ENCODE peak calls at places on chromosomes 4 and X, in seven cellular contexts. One of them, this sample, is unnamed.

GRCh38 chr4:6250235-6250983 is 19.2 kb upstream of the WFS1 start:
- DNase-seq in HCT116: peak
- DNase-seq in endothelial cell of umbilical vein: peak
- DNase-seq in H1: no peak
- DNase-seq in SK-N-SH: peak
- DNase-seq in GM12878: peak
- DNase-seq in K562: peak
- DNase-seq in this sample: peak

GRCh38 chrX:53831662-53832635 is 145.4 kb upstream of the HUWE1 start:
- DNase-seq in HCT116: peak
- DNase-seq in endothelial cell of umbilical vein: peak
- DNase-seq in H1: no peak
- DNase-seq in SK-N-SH: peak
- DNase-seq in GM12878: peak
- DNase-seq in K562: peak
- DNase-seq in this sample: no peak

GRCh38 chr4:104475652-104476051 is 19.0 kb downstream of the CXXC4 start:
- DNase-seq in HCT116: no peak
- DNase-seq in endothelial cell of umbilical vein: no peak
- DNase-seq in H1: no peak
- DNase-seq in SK-N-SH: no peak
- DNase-seq in GM12878: no peak
- DNase-seq in K562: no peak
- DNase-seq in this sample: no peak

GRCh38 chr4:6772223-6772928 is 10.2 kb upstream of the KIAA0232 start:
- DNase-seq in HCT116: no peak
- DNase-seq in endothelial cell of umbilical vein: no peak
- DNase-seq in H1: no peak
- DNase-seq in SK-N-SH: no peak
- DNase-seq in GM12878: no peak
- DNase-seq in K562: no peak
- DNase-seq in this sample: no peak

GRCh38 chrX:49877397-49878101 is 1.7 kb upstream of the USP27X start:
- DNase-seq in HCT116: no peak
- DNase-seq in endothelial cell of umbilical vein: no peak
- DNase-seq in H1: no peak
- DNase-seq in SK-N-SH: no peak
- DNase-seq in GM12878: no peak
- DNase-seq in K562: no peak
- DNase-seq in this sample: no peak

GRCh38 chr4:153341575-153342090 is 2.9 kb upstream of the MND1 start:
- DNase-seq in HCT116: peak
- DNase-seq in endothelial cell of umbilical vein: peak
- DNase-seq in H1: no peak
- DNase-seq in SK-N-SH: no peak
- DNase-seq in GM12878: no peak
- DNase-seq in K562: no peak
- DNase-seq in this sample: no peak

GRCh38 chr4:55554453-55555030 is 7.8 kb upstream of the CLOCK start:
- DNase-seq in HCT116: peak
- DNase-seq in endothelial cell of umbilical vein: peak
- DNase-seq in H1: no peak
- DNase-seq in SK-N-SH: peak
- DNase-seq in GM12878: no peak
- DNase-seq in K562: no peak
- DNase-seq in this sample: no peak

GRCh38 chr4:61149278-61149677 is 50.8 kb upstream of the ADGRL3 start:
- DNase-seq in HCT116: no peak
- DNase-seq in endothelial cell of umbilical vein: no peak
- DNase-seq in H1: no peak
- DNase-seq in SK-N-SH: no peak
- DNase-seq in GM12878: no peak
- DNase-seq in K562: no peak
- DNase-seq in this sample: no peak

GRCh38 chr4:173318648-173319211 is 15.4 kb downstream of the HMGB2 start:
- DNase-seq in HCT116: peak
- DNase-seq in endothelial cell of umbilical vein: peak
- DNase-seq in H1: no peak
- DNase-seq in SK-N-SH: peak
- DNase-seq in GM12878: no peak
- DNase-seq in K562: no peak
- DNase-seq in this sample: no peak

GRCh38 chr4:109850601-109851000 is 2.7 kb downstream of the LRIT3 start:
- DNase-seq in HCT116: no peak
- DNase-seq in endothelial cell of umbilical vein: no peak
- DNase-seq in H1: no peak
- DNase-seq in SK-N-SH: no peak
- DNase-seq in GM12878: no peak
- DNase-seq in K562: no peak
- DNase-seq in this sample: no peak

GRCh38 chrX:74085642-74086236 is 218.2 kb upstream of the ZCCHC13 start:
- DNase-seq in HCT116: no peak
- DNase-seq in endothelial cell of umbilical vein: no peak
- DNase-seq in H1: no peak
- DNase-seq in SK-N-SH: no peak
- DNase-seq in GM12878: no peak
- DNase-seq in K562: no peak
- DNase-seq in this sample: no peak

GRCh38 chr4:6271701-6272465 is 2.2 kb downstream of the WFS1 start:
- DNase-seq in HCT116: no peak
- DNase-seq in endothelial cell of umbilical vein: no peak
- DNase-seq in H1: no peak
- DNase-seq in SK-N-SH: no peak
- DNase-seq in GM12878: no peak
- DNase-seq in K562: no peak
- DNase-seq in this sample: no peak

DNA sequence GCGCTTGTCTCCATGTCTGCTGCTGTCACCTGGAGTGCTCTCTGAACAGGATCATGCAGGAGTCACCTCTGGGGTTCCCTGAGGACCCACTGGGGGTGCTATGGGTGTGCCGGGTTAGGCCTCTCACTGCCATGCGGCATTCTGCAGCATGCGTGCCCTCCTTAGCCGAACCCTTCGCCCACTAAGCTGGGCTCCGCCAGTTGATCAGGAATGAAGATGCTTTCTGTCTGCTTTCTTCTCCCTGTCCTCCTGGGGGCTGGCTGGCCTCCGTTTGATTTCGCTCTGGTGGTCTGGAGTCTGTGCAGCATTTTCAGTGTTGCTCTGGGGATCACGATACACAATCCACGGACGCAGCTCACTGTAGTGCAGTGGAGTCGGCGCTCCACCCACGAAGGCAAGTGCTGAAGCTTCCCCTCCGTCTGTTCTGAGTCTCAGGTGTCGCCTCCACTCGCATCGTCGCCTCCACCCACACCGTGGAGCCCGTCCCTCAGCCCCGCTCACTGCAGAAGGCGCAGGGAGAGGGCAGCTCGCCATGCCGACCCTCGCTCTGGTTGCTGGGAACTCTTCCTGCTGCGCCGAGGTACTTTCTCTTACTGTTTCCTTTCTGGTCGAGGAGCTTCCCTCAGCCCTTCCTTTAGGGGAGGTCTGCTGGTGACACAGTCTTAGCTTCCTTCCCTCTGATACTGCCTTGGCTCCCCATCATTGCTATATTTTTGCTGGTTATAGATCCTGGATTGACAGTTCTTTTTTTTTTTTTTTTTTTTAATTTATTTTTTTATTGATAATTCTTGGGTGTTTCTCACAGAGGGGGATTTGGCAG is 29.2 kb downstream of the LETM1 start:
- DNase-seq in HCT116: no peak
- DNase-seq in endothelial cell of umbilical vein: no peak
- DNase-seq in H1: no peak
- DNase-seq in SK-N-SH: peak
- DNase-seq in GM12878: no peak
- DNase-seq in K562: no peak
- DNase-seq in this sample: no peak
- H3K9ac ChIP-seq in HCT116: no peak
- H3K9ac ChIP-seq in endothelial cell of umbilical vein: no peak
- H3K9ac ChIP-seq in H1: no peak
- H3K9ac ChIP-seq in SK-N-SH: no peak
- H3K9ac ChIP-seq in GM12878: no peak
- H3K9ac ChIP-seq in K562: no peak
- H3K9ac ChIP-seq in this sample: no peak

GRCh38 chrX:14916017-14916674 is 42.9 kb downstream of the MOSPD2 start:
- DNase-seq in HCT116: no peak
- DNase-seq in endothelial cell of umbilical vein: peak
- DNase-seq in H1: no peak
- DNase-seq in SK-N-SH: no peak
- DNase-seq in GM12878: no peak
- DNase-seq in K562: no peak
- DNase-seq in this sample: no peak
- TF ChIP-seq POLR2AphosphoS5 in HCT116: no peak
- TF ChIP-seq POLR2AphosphoS5 in endothelial cell of umbilical vein: no peak
- TF ChIP-seq POLR2AphosphoS5 in H1: no peak
- TF ChIP-seq POLR2AphosphoS5 in SK-N-SH: no peak
- TF ChIP-seq POLR2AphosphoS5 in GM12878: no peak
- TF ChIP-seq POLR2AphosphoS5 in K562: no peak
- TF ChIP-seq POLR2AphosphoS5 in this sample: no peak

GRCh38 chr4:26490980-26491284 is 648 bp upstream of the CCKAR start:
- DNase-seq in HCT116: no peak
- DNase-seq in endothelial cell of umbilical vein: no peak
- DNase-seq in H1: no peak
- DNase-seq in SK-N-SH: no peak
- DNase-seq in GM12878: no peak
- DNase-seq in K562: no peak
- DNase-seq in this sample: no peak

GRCh38 chr4:26489101-26489669 is 1.1 kb downstream of the CCKAR start:
- DNase-seq in HCT116: no peak
- DNase-seq in endothelial cell of umbilical vein: no peak
- DNase-seq in H1: no peak
- DNase-seq in SK-N-SH: no peak
- DNase-seq in GM12878: no peak
- DNase-seq in K562: no peak
- DNase-seq in this sample: no peak

GRCh38 chr4:26493461-26493860 is 3.2 kb upstream of the CCKAR start:
- DNase-seq in HCT116: no peak
- DNase-seq in endothelial cell of umbilical vein: no peak
- DNase-seq in H1: no peak
- DNase-seq in SK-N-SH: no peak
- DNase-seq in GM12878: no peak
- DNase-seq in K562: no peak
- DNase-seq in this sample: no peak

GRCh38 chr4:26490111-26490979 is at the start of gene CCKAR:
- DNase-seq in HCT116: no peak
- DNase-seq in endothelial cell of umbilical vein: no peak
- DNase-seq in H1: no peak
- DNase-seq in SK-N-SH: peak
- DNase-seq in GM12878: no peak
- DNase-seq in K562: no peak
- DNase-seq in this sample: no peak

GRCh38 chr4:26491449-26492170 is 1.3 kb upstream of the CCKAR start:
- DNase-seq in HCT116: no peak
- DNase-seq in endothelial cell of umbilical vein: no peak
- DNase-seq in H1: no peak
- DNase-seq in SK-N-SH: no peak
- DNase-seq in GM12878: no peak
- DNase-seq in K562: no peak
- DNase-seq in this sample: no peak
- H3K9ac ChIP-seq in HCT116: no peak
- H3K9ac ChIP-seq in endothelial cell of umbilical vein: no peak
- H3K9ac ChIP-seq in H1: no peak
- H3K9ac ChIP-seq in SK-N-SH: no peak
- H3K9ac ChIP-seq in GM12878: no peak
- H3K9ac ChIP-seq in K562: no peak
- H3K9ac ChIP-seq in this sample: no peak

GRCh38 chr4:128831526-128832252 is 22.2 kb downstream of the JADE1 start:
- DNase-seq in HCT116: no peak
- DNase-seq in endothelial cell of umbilical vein: no peak
- DNase-seq in H1: no peak
- DNase-seq in SK-N-SH: peak
- DNase-seq in GM12878: no peak
- DNase-seq in K562: no peak
- DNase-seq in this sample: no peak
- TF ChIP-seq POLR2AphosphoS5 in HCT116: no peak
- TF ChIP-seq POLR2AphosphoS5 in endothelial cell of umbilical vein: no peak
- TF ChIP-seq POLR2AphosphoS5 in H1: peak
- TF ChIP-seq POLR2AphosphoS5 in SK-N-SH: no peak
- TF ChIP-seq POLR2AphosphoS5 in GM12878: no peak
- TF ChIP-seq POLR2AphosphoS5 in K562: no peak
- TF ChIP-seq POLR2AphosphoS5 in this sample: no peak

GRCh38 chr4:163911891-163912290 is 417.4 kb downstream of the TMA16 start:
- DNase-seq in HCT116: no peak
- DNase-seq in endothelial cell of umbilical vein: no peak
- DNase-seq in H1: no peak
- DNase-seq in SK-N-SH: no peak
- DNase-seq in GM12878: no peak
- DNase-seq in K562: no peak
- DNase-seq in this sample: no peak
- H3K9ac ChIP-seq in HCT116: no peak
- H3K9ac ChIP-seq in endothelial cell of umbilical vein: no peak
- H3K9ac ChIP-seq in H1: no peak
- H3K9ac ChIP-seq in SK-N-SH: no peak
- H3K9ac ChIP-seq in GM12878: no peak
- H3K9ac ChIP-seq in K562: no peak
- H3K9ac ChIP-seq in this sample: no peak

GRCh38 chr4:673349-674091 is 556 bp downstream of the ATP5ME start:
- DNase-seq in HCT116: no peak
- DNase-seq in endothelial cell of umbilical vein: peak
- DNase-seq in H1: no peak
- DNase-seq in SK-N-SH: no peak
- DNase-seq in GM12878: no peak
- DNase-seq in K562: no peak
- DNase-seq in this sample: no peak
- TF ChIP-seq POLR2AphosphoS5 in HCT116: no peak
- TF ChIP-seq POLR2AphosphoS5 in endothelial cell of umbilical vein: no peak
- TF ChIP-seq POLR2AphosphoS5 in H1: peak
- TF ChIP-seq POLR2AphosphoS5 in SK-N-SH: no peak
- TF ChIP-seq POLR2AphosphoS5 in GM12878: no peak
- TF ChIP-seq POLR2AphosphoS5 in K562: no peak
- TF ChIP-seq POLR2AphosphoS5 in this sample: no peak

DNA sequence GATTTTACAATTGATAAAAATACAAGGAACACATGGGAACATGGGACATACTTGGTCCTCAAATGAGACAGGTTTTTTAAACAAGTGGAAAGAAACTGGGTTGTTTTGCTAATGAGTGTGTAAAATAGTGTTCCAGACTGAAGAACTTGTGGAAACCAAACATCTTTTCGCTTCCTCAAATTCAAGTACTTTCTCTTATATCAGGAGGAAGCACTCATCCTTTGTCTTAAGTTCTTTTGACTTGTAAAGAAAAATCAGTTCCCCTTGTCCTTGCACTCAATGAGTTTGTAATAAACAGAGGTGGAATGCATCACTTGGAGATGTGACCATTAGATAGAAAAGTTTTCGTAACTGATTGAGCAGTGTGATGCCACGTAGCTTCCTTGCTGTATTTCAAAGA is 101.2 kb downstream of the PHOX2B start:
- DNase-seq in HCT116: no peak
- DNase-seq in endothelial cell of umbilical vein: no peak
- DNase-seq in H1: no peak
- DNase-seq in SK-N-SH: no peak
- DNase-seq in GM12878: no peak
- DNase-seq in K562: no peak
- DNase-seq in this sample: no peak
- H3K9ac ChIP-seq in HCT116: no peak
- H3K9ac ChIP-seq in endothelial cell of umbilical vein: no peak
- H3K9ac ChIP-seq in H1: no peak
- H3K9ac ChIP-seq in SK-N-SH: no peak
- H3K9ac ChIP-seq in GM12878: no peak
- H3K9ac ChIP-seq in K562: no peak
- H3K9ac ChIP-seq in this sample: no peak